ENCODE peak calls at places on chromosomes 5 and 9, in four cellular contexts. E is tibial nerve; X is heart left ventricle; I is CD4-positive, alpha-beta memory T cell. M is an unnamed sample. For H3K4me1, the result is how much of the 10 kb centered on the place peaks cover.

GRCh38 chr9:129773262-129774048 is 20.6 kb upstream of the PTGES start:
- DNase-seq in E (peak), X (no peak), I (no peak), M (peak)

GRCh38 chr9:129406278-129407225 is 214.3 kb downstream of the C9orf50 start:
- DNase-seq in E (no peak), X (peak), I (no peak), M (no peak)

GRCh38 chr9:121634800-121635261 is 16.6 kb upstream of the DAB2IP start:
- DNase-seq in E (no peak), X (no peak), I (no peak), M (no peak)

GRCh38 chr5:122311888-122312669 is at the start of gene SNCAIP:
- DNase-seq in E (no peak), X (peak), I (no peak), M (peak)

GRCh38 chr5:130323804-130324454 is 419.7 kb downstream of the CHSY3 start:
- DNase-seq in E (no peak), X (no peak), I (no peak), M (no peak)

GRCh38 chr9:95349109-95350038 is 31.9 kb upstream of the FANCC start:
- DNase-seq in E (no peak), X (no peak), I (no peak), M (no peak)

GRCh38 chr9:21746550-21746949 is 55.9 kb upstream of the MTAP start:
- DNase-seq in E (no peak), X (no peak), I (no peak), M (no peak)

GRCh38 chr5:32707394-32707997 is 3.6 kb upstream of the NPR3 start:
- DNase-seq in E (no peak), X (no peak), I (no peak), M (no peak)

DNA sequence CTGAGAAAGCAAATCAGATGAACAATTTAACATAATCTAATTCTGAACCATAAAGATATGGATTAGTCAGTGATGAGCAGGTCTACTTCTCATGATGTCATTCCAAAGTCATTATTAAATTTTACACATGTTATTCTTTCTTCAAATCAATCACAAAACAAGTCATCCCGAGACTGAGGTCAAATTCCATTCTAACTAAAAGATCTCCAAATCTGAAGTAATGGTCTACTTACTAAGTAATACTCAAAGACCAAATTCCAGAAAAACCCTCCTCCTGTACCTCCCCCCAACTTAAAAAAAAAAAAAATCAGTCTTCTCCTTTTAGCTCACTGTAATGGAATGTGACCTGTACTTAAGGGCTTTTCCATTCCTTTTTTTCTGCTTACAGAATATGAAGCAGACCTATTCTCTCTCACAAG is 4.7 kb downstream of the PFDN1 start:
- DNase-seq in E (no peak), X (no peak), I (no peak), M (no peak)
- H3K4me1 ChIP-seq in E (half or more), X (under half), I (under half), M (under half)

DNA sequence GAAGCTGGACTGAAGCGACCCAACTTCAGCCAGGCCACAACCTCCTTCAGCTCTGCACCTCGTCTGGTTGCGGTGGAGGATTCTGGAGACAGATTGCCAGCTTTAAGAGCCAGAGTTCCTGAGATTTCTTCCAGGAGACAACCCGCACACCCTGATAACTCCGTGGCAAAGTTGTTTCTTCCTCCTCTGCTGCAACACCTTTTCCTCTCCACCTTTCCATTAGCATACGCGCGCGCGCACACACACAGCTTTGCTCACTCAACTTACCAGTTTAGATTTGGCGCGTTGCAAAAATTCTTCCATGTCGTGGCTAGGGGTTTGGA is 292 bp downstream of the PRUNE2 start:
- DNase-seq in E (no peak), X (no peak), I (no peak), M (no peak)
- H3K4me3 ChIP-seq in E (peak), X (peak), I (no peak), M (peak)

DNA sequence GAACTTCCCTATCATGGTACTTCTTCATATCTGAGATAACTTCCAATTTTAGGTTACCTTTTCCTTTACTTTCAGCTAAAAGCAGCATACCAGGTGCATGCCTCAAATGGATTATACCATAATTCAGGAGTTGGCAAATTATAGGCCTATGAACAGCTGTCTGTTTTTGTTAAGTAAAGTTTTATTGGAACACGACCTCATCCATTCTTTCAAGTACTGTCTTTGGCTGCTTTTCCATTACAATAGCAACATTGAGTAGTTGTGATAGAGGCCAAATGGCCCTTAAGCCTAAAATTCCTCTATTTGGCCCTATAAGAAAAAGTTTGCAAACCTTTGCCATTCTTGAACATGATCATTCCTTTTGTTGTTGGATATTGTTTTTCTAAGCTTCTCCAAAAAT is 226.3 kb upstream of the ANKRD55 start:
- DNase-seq in E (no peak), X (no peak), I (no peak), M (no peak)
- H3K27ac ChIP-seq in E (no peak), X (peak), I (no peak), M (no peak)

GRCh38 chr5:80250801-80251200 is 5.0 kb downstream of the SERINC5 start:
- DNase-seq in E (no peak), X (no peak), I (no peak), M (no peak)
- H3K4me1 ChIP-seq in E (half or more), X (under half), I (half or more), M (under half)

M was measured in lung.